ENCODE peak calls at places on chromosomes 4 and X, in ten cellular contexts. C is dermis blood vessel endothelial cell; P is non-pigmented ciliary epithelial cell; V is EH; Y is activated gamma-delta T cell treated with Interleukin-2 at 50 U/mL for 16 hours; G is progenitor cell of endocrine pancreas; F is dorsolateral prefrontal cortex; Z is stimulated activated naive B cell treated with anti-CD40 and anti-IgM and Interleukin-4, amounts not matched to agents 10 μg/mL and 1 μg/mL and 100 μg/mL, for 72 hours; A is Caki2; B is stomach. L is an unnamed sample.

GRCh38 chr4:91099666-91100065 is 972.5 kb downstream of the CCSER1 start:
- DNase-seq in P (no peak), C (no peak), F (no peak), A (no peak), G (no peak), B (no peak), Z (no peak), Y (no peak), V (no peak), L (no peak)

GRCh38 chrX:56733459-56734046 is 4.5 kb downstream of the NBDY start:
- DNase-seq in Y (peak; percentile 62), G (peak; percentile 15), F (peak; percentile 78), B (peak; percentile 68), C (peak; percentile 58), V (peak; percentile 48), Z (peak; percentile 26), A (peak; percentile 20), P (no peak), L (no peak)

GRCh38 chrX:11540532-11541377 is 125.0 kb downstream of the ARHGAP6 start:
- DNase-seq in A (no peak), Z (no peak), G (no peak), B (no peak), F (no peak), P (no peak), V (no peak), Y (no peak), C (no peak), L (no peak)

GRCh38 chr4:105840426-105841174 is 54.7 kb upstream of the NPNT start:
- DNase-seq in Y (no peak), G (no peak), V (no peak), Z (no peak), A (no peak), P (no peak), C (no peak), B (no peak), F (no peak), L (no peak)

GRCh38 chrX:13803116-13803515 is 13.8 kb downstream of the GPM6B start:
- DNase-seq in Y (no peak), B (no peak), G (no peak), C (no peak), Z (no peak), F (no peak), V (no peak), P (no peak), A (no peak), L (no peak)

GRCh38 chr4:78684196-78685079 is 91.7 kb upstream of the BMP2K start:
- DNase-seq in F (no peak), P (no peak), B (no peak), Y (no peak), A (no peak), G (no peak), Z (no peak), C (peak; percentile 52), V (peak; percentile 77), L (no peak)

GRCh38 chr4:27084685-27085356 is 224.2 kb downstream of the STIM2 start:
- DNase-seq in F (peak; percentile 64), G (peak; percentile 15), V (peak; percentile 13), P (no peak), B (peak; percentile 53), A (no peak), Y (no peak), C (peak; percentile 23), Z (no peak), L (no peak)

GRCh38 chrX:68059469-68059868 is 373.8 kb downstream of the OPHN1 start:
- DNase-seq in G (no peak), P (no peak), V (peak; percentile 58), Z (no peak), B (no peak), C (no peak), A (no peak), Y (no peak), F (no peak), L (no peak)

GRCh38 chr4:141567326-141567915 is 69.0 kb upstream of the IL15 start:
- DNase-seq in V (no peak), A (peak; percentile 75), C (no peak), P (no peak), G (no peak), F (no peak), B (no peak), Y (no peak), Z (no peak), L (no peak)

GRCh38 chr4:152910521-152910920 is 25.6 kb upstream of the FHDC1 start:
- DNase-seq in Z (no peak), F (no peak), V (no peak), C (no peak), G (no peak), B (no peak), Y (no peak), P (no peak), A (no peak), L (no peak)

GRCh38 chrX:15269618-15270521 is at the start of gene ASB9:
- DNase-seq in G (peak; percentile 16), B (peak; percentile 71), F (no peak), Z (no peak), V (peak; percentile 73), A (peak; percentile 94), C (peak; percentile 81), P (no peak), Y (peak; percentile 7), L (no peak)

GRCh38 chrX:38970845-38971244 is 169.6 kb downstream of the MID1IP1 start:
- DNase-seq in B (no peak), C (no peak), F (no peak), G (no peak), V (no peak), Y (no peak), A (no peak), Z (no peak), P (no peak), L (no peak)

GRCh38 chrX:121365572-121366161 is 318.3 kb downstream of the GLUD2 start:
- DNase-seq in B (no peak), C (no peak), F (no peak), V (no peak), P (no peak), Y (no peak), Z (no peak), G (no peak), A (peak; percentile 48), L (no peak)

GRCh38 chr4:52841707-52842456 is 20.2 kb upstream of the RASL11B start:
- DNase-seq in Y (no peak), Z (no peak), A (no peak), G (no peak), C (no peak), F (no peak), V (peak; percentile 71), P (no peak), B (peak; percentile 27), L (no peak)

GRCh38 chr4:155787113-155787710 is 28.4 kb downstream of the GUCY1B1 start:
- DNase-seq in V (peak; percentile 68), G (no peak), A (peak; percentile 69), Y (no peak), B (no peak), P (no peak), F (no peak), Z (peak; percentile 12), C (peak; percentile 8), L (no peak)

L was measured in GM19239.